ENCODE peak calls at places on chromosome 5, in eight cellular contexts. K is mesenteric fat pad, W is KBM-7, N is HT1080, R is hypothalamus, F is SW 1271, M is gastrocnemius medialis, H is T-helper 9 cell. I is an unnamed sample.

GRCh38 chr5:76145945-76146344 is 62.8 kb downstream of the SV2C start:
- DNase-seq in K (no peak), R (no peak), H (no peak), W (peak; percentile 3), F (peak; percentile 6), M (no peak), N (no peak), I (no peak)

GRCh38 chr5:179298181-179298993 is 46.9 kb downstream of the ADAMTS2 start:
- DNase-seq in N (no peak), K (no peak), R (no peak), W (no peak), H (no peak), M (no peak), F (no peak), I (no peak)

GRCh38 chr5:149853019-149853648 is 91.5 kb downstream of the PDE6A start:
- DNase-seq in W (peak; percentile 55), N (peak; percentile 61), M (peak; percentile 78), F (peak; percentile 78), K (no peak), H (no peak), R (peak; percentile 21), I (no peak)

GRCh38 chr5:67289763-67290521 is 93.3 kb upstream of the CD180 start:
- DNase-seq in M (peak; percentile 53), N (no peak), W (no peak), R (no peak), H (no peak), F (no peak), K (no peak), I (no peak)

GRCh38 chr5:10157085-10157669 is 92.5 kb downstream of the ATPSCKMT start:
- DNase-seq in K (no peak), F (no peak), R (no peak), M (no peak), H (no peak), W (no peak), N (no peak), I (no peak)

GRCh38 chr5:151221574-151221973 is 2.3 kb downstream of the CCDC69 start:
- DNase-seq in W (no peak), H (no peak), M (peak; percentile 29), R (no peak), K (no peak), F (no peak), N (peak; percentile 20), I (no peak)

GRCh38 chr5:82221020-82221419 is 57.1 kb downstream of the RPS23 start:
- DNase-seq in W (no peak), H (no peak), K (no peak), N (no peak), M (no peak), F (no peak), R (no peak), I (no peak)

GRCh38 chr5:90434116-90434714 is 24.7 kb upstream of the CETN3 start:
- DNase-seq in W (peak; percentile 57), M (no peak), H (peak; percentile 14), N (peak; percentile 21), R (no peak), K (no peak), F (peak; percentile 58), I (peak; percentile 14)

GRCh38 chr5:94751456-94751855 is 133.0 kb downstream of the SLF1 start:
- DNase-seq in R (no peak), W (no peak), F (no peak), K (no peak), H (no peak), N (no peak), M (no peak), I (no peak)

I was measured in T-helper 17 cell.